ENCODE peak calls at places on chromosome 1, in nine cellular contexts. A is AG04450; L is natural killer cell; K is SK-N-SH; I is HEK293T; R is HepG2; J is germinal center; P is ELF-1; T is stimulated activated CD4-positive, alpha-beta T cell treated with anti-CD3 and anti-CD28 coated beads, Interleukin-2, amount 100 ng/mL, for 4 hours. D is an unnamed sample.

GRCh38 chr1:155196103-155196892 is 11.4 kb downstream of the THBS3 start:
- DNase-seq in A (no peak), L (no peak), K (no peak), I (no peak), R (no peak), J (no peak), P (peak), T (no peak), D (no peak)

GRCh38 chr1:117595993-117596720 is 9.7 kb upstream of the TENT5C start:
- DNase-seq in A (no peak), L (no peak), K (no peak), I (no peak), R (no peak), J (peak), P (no peak), T (no peak), D (no peak)

GRCh38 chr1:223079498-223079897 is 63.5 kb downstream of the TLR5 start:
- DNase-seq in A (no peak), L (no peak), K (no peak), I (no peak), R (no peak), J (no peak), P (no peak), T (no peak), D (no peak)

GRCh38 chr1:36123357-36123756 is 1.7 kb downstream of the COL8A2 start:
- DNase-seq in A (no peak), L (no peak), K (no peak), I (no peak), R (no peak), J (peak), P (no peak), T (no peak), D (no peak)

GRCh38 chr1:47796626-47797025 is 200.6 kb downstream of the TRABD2B start:
- DNase-seq in A (no peak), L (no peak), K (no peak), I (no peak), R (no peak), J (no peak), P (no peak), T (no peak), D (no peak)

GRCh38 chr1:39835935-39836594 is 47.2 kb downstream of the TRIT1 start:
- DNase-seq in A (no peak), L (no peak), K (no peak), I (no peak), R (no peak), J (no peak), P (no peak), T (no peak), D (no peak)

GRCh38 chr1:29861446-29861845 is 625.1 kb downstream of the PTPRU start:
- DNase-seq in A (no peak), L (no peak), K (no peak), I (no peak), R (no peak), J (no peak), P (no peak), T (no peak), D (no peak)

GRCh38 chr1:88780485-88780884 is 96.4 kb downstream of the PKN2 start:
- DNase-seq in A (no peak), L (no peak), K (no peak), I (no peak), R (no peak), J (no peak), P (no peak), T (no peak), D (no peak)

GRCh38 chr1:21594495-21594894 is 74.7 kb downstream of the RAP1GAP start:
- DNase-seq in A (no peak), L (no peak), K (no peak), I (no peak), R (no peak), J (no peak), P (peak), T (no peak), D (no peak)

D was measured in BJ.